ENCODE peak calls at places on chromosomes 13 and 19, in four cellular contexts. One of them, this sample, is unnamed.

GRCh38 chr13:30906411-30906990 is 430 bp downstream of the MEDAG start:
- DNase-seq in mucosa of descending colon: no peak
- DNase-seq in foreskin keratinocyte: no peak
- DNase-seq in RWPE1: no peak
- DNase-seq in this sample: peak; percentile 55

GRCh38 chr13:32473650-32474049 is 45.7 kb upstream of the N4BP2L1 start:
- DNase-seq in mucosa of descending colon: no peak
- DNase-seq in foreskin keratinocyte: no peak
- DNase-seq in RWPE1: no peak
- DNase-seq in this sample: no peak

GRCh38 chr19:13633109-13633508 is 126.8 kb upstream of the CACNA1A start:
- DNase-seq in mucosa of descending colon: peak; percentile 79
- DNase-seq in foreskin keratinocyte: no peak
- DNase-seq in RWPE1: no peak
- DNase-seq in this sample: peak; percentile 75

GRCh38 chr19:35487821-35488220 is 2.4 kb downstream of the KRTDAP start:
- DNase-seq in mucosa of descending colon: no peak
- DNase-seq in foreskin keratinocyte: no peak
- DNase-seq in RWPE1: no peak
- DNase-seq in this sample: no peak

GRCh38 chr13:19161308-19161707 is 20.3 kb downstream of the TUBA3C start:
- DNase-seq in mucosa of descending colon: no peak
- DNase-seq in foreskin keratinocyte: no peak
- DNase-seq in RWPE1: no peak
- DNase-seq in this sample: no peak

GRCh38 chr13:111508902-111509509 is 188.6 kb downstream of the TEX29 start:
- DNase-seq in mucosa of descending colon: peak; percentile 33
- DNase-seq in foreskin keratinocyte: no peak
- DNase-seq in RWPE1: no peak
- DNase-seq in this sample: no peak

GRCh38 chr13:44734204-44734707 is 158.1 kb upstream of the TSC22D1 start:
- DNase-seq in mucosa of descending colon: no peak
- DNase-seq in foreskin keratinocyte: peak; percentile 79
- DNase-seq in RWPE1: no peak
- DNase-seq in this sample: no peak

GRCh38 chr13:45510671-45511070 is 45.9 kb downstream of the COG3 start:
- DNase-seq in mucosa of descending colon: no peak
- DNase-seq in foreskin keratinocyte: no peak
- DNase-seq in RWPE1: no peak
- DNase-seq in this sample: no peak

GRCh38 chr13:112133489-112134149 is 66.7 kb downstream of the SOX1 start:
- DNase-seq in mucosa of descending colon: no peak
- DNase-seq in foreskin keratinocyte: no peak
- DNase-seq in RWPE1: no peak
- DNase-seq in this sample: no peak

GRCh38 chr19:50931023-50931422 is 19.8 kb upstream of the KLK4 start:
- DNase-seq in mucosa of descending colon: no peak
- DNase-seq in foreskin keratinocyte: no peak
- DNase-seq in RWPE1: no peak
- DNase-seq in this sample: no peak

GRCh38 chr13:45695198-45695730 is 6.9 kb upstream of the CBY2 start:
- DNase-seq in mucosa of descending colon: no peak
- DNase-seq in foreskin keratinocyte: no peak
- DNase-seq in RWPE1: no peak
- DNase-seq in this sample: no peak

GRCh38 chr13:50760751-50761150 is 82.7 kb downstream of the DLEU7 start:
- DNase-seq in mucosa of descending colon: no peak
- DNase-seq in foreskin keratinocyte: no peak
- DNase-seq in RWPE1: no peak
- DNase-seq in this sample: no peak

GRCh38 chr13:52686381-52686780 is 33.7 kb downstream of the SUGT1 start:
- DNase-seq in mucosa of descending colon: no peak
- DNase-seq in foreskin keratinocyte: no peak
- DNase-seq in RWPE1: no peak
- DNase-seq in this sample: no peak

GRCh38 chr13:98232456-98232855 is 55.4 kb upstream of the RNF113B start:
- DNase-seq in mucosa of descending colon: no peak
- DNase-seq in foreskin keratinocyte: no peak
- DNase-seq in RWPE1: no peak
- DNase-seq in this sample: no peak

GRCh38 chr13:97133955-97134354 is 88.2 kb upstream of the MBNL2 start:
- DNase-seq in mucosa of descending colon: no peak
- DNase-seq in foreskin keratinocyte: no peak
- DNase-seq in RWPE1: no peak
- DNase-seq in this sample: no peak

GRCh38 chr13:32897296-32897695 is 118.9 kb upstream of the KL start:
- DNase-seq in mucosa of descending colon: no peak
- DNase-seq in foreskin keratinocyte: peak; percentile 92
- DNase-seq in RWPE1: no peak
- DNase-seq in this sample: no peak

GRCh38 chr19:8831832-8832131 is 322 bp downstream of the ZNF558 start:
- DNase-seq in mucosa of descending colon: no peak
- DNase-seq in foreskin keratinocyte: peak; percentile 11
- DNase-seq in RWPE1: peak; percentile 52
- DNase-seq in this sample: peak; percentile 16
- TF ChIP-seq CTCF in mucosa of descending colon: no peak
- TF ChIP-seq CTCF in foreskin keratinocyte: no peak
- TF ChIP-seq CTCF in RWPE1: no peak
- TF ChIP-seq CTCF in this sample: no peak

DNA sequence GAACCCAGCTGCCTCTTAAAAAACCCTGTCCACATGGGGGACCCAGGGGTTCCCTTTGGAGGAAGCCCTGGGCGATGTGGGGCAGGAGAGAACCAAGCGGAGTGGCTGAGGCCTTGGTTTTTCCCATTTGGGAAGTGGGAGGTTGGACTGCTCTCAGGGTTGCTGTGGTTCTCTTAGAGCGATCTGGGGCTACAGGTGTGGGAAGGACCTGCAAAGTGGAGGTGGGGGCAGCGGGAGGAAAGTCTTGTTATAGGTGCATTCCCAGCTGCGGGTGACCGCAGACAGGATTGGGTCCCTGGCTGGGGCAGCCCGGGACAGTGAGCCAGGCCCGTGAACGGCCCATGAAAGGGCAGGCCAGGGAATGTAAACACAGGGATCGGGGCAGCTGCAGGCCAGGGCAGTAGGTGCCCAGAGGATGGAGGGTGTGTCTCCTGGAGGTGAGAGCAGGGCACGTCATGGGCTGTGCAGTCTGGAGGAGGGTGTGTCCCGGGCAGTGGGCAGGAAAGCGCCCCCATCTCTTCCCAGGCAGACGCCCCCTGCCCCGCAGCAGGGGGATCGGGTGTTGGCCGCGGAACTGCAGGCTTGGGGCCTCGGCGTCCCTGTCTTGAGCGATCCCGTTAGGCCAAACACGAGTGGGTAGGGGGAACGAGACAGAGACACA is 767 bp downstream of the SLC25A23 start:
- DNase-seq in mucosa of descending colon: peak; percentile 67
- DNase-seq in foreskin keratinocyte: no peak
- DNase-seq in RWPE1: peak; percentile 22
- DNase-seq in this sample: no peak
- TF ChIP-seq CTCF in mucosa of descending colon: no peak
- TF ChIP-seq CTCF in foreskin keratinocyte: no peak
- TF ChIP-seq CTCF in RWPE1: no peak
- TF ChIP-seq CTCF in this sample: no peak

DNA sequence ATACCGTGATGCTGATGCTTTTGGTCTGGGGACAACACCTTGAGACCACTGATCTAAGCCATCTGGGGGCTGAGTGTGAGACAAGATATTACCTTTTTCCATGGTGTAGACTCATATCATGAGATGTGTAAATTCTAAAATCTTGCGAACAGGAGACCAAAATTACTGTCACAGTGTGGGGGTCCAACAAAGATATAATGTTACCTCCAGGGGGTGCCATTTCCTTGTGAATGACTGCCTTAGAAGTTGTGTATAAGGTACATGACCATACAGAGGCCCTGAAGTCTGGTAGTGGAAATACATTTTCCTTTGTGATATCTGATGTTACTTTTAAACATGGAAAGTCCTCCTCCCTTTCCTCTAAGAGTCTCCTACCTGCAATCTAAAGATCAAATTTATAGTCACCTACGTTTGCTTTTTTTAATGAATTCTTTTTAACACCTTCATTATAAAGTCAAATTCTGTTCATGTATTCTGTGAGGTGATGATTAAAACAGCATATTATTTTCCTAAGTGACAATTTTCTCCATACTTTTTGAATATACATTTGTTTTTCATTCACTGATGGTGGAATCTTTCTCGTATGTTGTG is 113.5 kb downstream of the RFC3 start:
- DNase-seq in mucosa of descending colon: no peak
- DNase-seq in foreskin keratinocyte: peak; percentile 51
- DNase-seq in RWPE1: peak; percentile 30
- DNase-seq in this sample: no peak
- TF ChIP-seq CTCF in mucosa of descending colon: no peak
- TF ChIP-seq CTCF in foreskin keratinocyte: peak; percentile 78
- TF ChIP-seq CTCF in RWPE1: no peak
- TF ChIP-seq CTCF in this sample: peak; percentile 71

GRCh38 chr13:92461402-92461801 is 765.2 kb upstream of the GPC6 start:
- DNase-seq in mucosa of descending colon: no peak
- DNase-seq in foreskin keratinocyte: no peak
- DNase-seq in RWPE1: no peak
- DNase-seq in this sample: no peak
- TF ChIP-seq CTCF in mucosa of descending colon: no peak
- TF ChIP-seq CTCF in foreskin keratinocyte: no peak
- TF ChIP-seq CTCF in RWPE1: no peak
- TF ChIP-seq CTCF in this sample: no peak

GRCh38 chr19:45446295-45446694 is 21.5 kb upstream of the FOSB start:
- DNase-seq in mucosa of descending colon: no peak
- DNase-seq in foreskin keratinocyte: no peak
- DNase-seq in RWPE1: no peak
- DNase-seq in this sample: no peak
- TF ChIP-seq CTCF in mucosa of descending colon: no peak
- TF ChIP-seq CTCF in foreskin keratinocyte: peak; percentile 67
- TF ChIP-seq CTCF in RWPE1: no peak
- TF ChIP-seq CTCF in this sample: no peak

GRCh38 chr13:110444226-110444653 is 117.3 kb downstream of the RAB20 start:
- DNase-seq in mucosa of descending colon: no peak
- DNase-seq in foreskin keratinocyte: no peak
- DNase-seq in RWPE1: no peak
- DNase-seq in this sample: no peak
- TF ChIP-seq CTCF in mucosa of descending colon: no peak
- TF ChIP-seq CTCF in foreskin keratinocyte: no peak
- TF ChIP-seq CTCF in RWPE1: no peak
- TF ChIP-seq CTCF in this sample: no peak